ENCODE peak calls at places on chromosomes 6 and 20, in five cellular contexts. One of them, this sample, is unnamed.

GRCh38 chr6:125781307-125781868 is 9.4 kb upstream of the NCOA7 start:
- DNase-seq in H1: no peak
- DNase-seq in K562: no peak
- DNase-seq in HepG2: no peak
- DNase-seq in A549: peak; percentile 34
- DNase-seq in this sample: no peak

GRCh38 chr6:10237284-10238043 is 177.4 kb downstream of the TFAP2A start:
- DNase-seq in A549: peak; percentile 78
- DNase-seq in HepG2: no peak
- DNase-seq in K562: no peak
- DNase-seq in H1: no peak
- DNase-seq in this sample: no peak

GRCh38 chr20:61127311-61128044 is 124.6 kb upstream of the CDH4 start:
- DNase-seq in HepG2: no peak
- DNase-seq in H1: no peak
- DNase-seq in A549: peak; percentile 88
- DNase-seq in K562: no peak
- DNase-seq in this sample: no peak

GRCh38 chr6:25302677-25303128 is 23.5 kb downstream of the CARMIL1 start:
- DNase-seq in K562: no peak
- DNase-seq in H1: no peak
- DNase-seq in A549: peak; percentile 57
- DNase-seq in HepG2: no peak
- DNase-seq in this sample: no peak

GRCh38 chr6:108558372-108559096 is 2.2 kb upstream of the FOXO3 start:
- DNase-seq in HepG2: peak; percentile 94
- DNase-seq in K562: peak; percentile 84
- DNase-seq in A549: peak; percentile 99
- DNase-seq in H1: peak; percentile 94
- DNase-seq in this sample: peak; percentile 81

GRCh38 chr6:134848076-134848475 is 101.8 kb downstream of the ALDH8A1 start:
- DNase-seq in HepG2: no peak
- DNase-seq in A549: no peak
- DNase-seq in H1: no peak
- DNase-seq in K562: no peak
- DNase-seq in this sample: no peak

GRCh38 chr6:130026859-130027258 is 8.5 kb downstream of the L3MBTL3 start:
- DNase-seq in HepG2: no peak
- DNase-seq in K562: no peak
- DNase-seq in H1: no peak
- DNase-seq in A549: no peak
- DNase-seq in this sample: no peak

GRCh38 chr6:128070406-128070805 is 169.5 kb upstream of the THEMIS start:
- DNase-seq in HepG2: no peak
- DNase-seq in A549: no peak
- DNase-seq in H1: no peak
- DNase-seq in K562: no peak
- DNase-seq in this sample: no peak

GRCh38 chr6:16651871-16652270 is 109.4 kb downstream of the ATXN1 start:
- DNase-seq in K562: no peak
- DNase-seq in HepG2: no peak
- DNase-seq in A549: no peak
- DNase-seq in H1: no peak
- DNase-seq in this sample: no peak

GRCh38 chr20:2535711-2536561 is 437 bp upstream of the TMC2 start:
- DNase-seq in HepG2: no peak
- DNase-seq in A549: no peak
- DNase-seq in K562: no peak
- DNase-seq in H1: no peak
- DNase-seq in this sample: no peak

GRCh38 chr20:8587246-8587645 is 455.2 kb downstream of the PLCB1 start:
- DNase-seq in K562: no peak
- DNase-seq in H1: no peak
- DNase-seq in HepG2: no peak
- DNase-seq in A549: no peak
- DNase-seq in this sample: no peak

GRCh38 chr6:20408851-20409250 is 7.2 kb downstream of the E2F3 start:
- DNase-seq in HepG2: no peak
- DNase-seq in A549: no peak
- DNase-seq in K562: no peak
- DNase-seq in H1: no peak
- DNase-seq in this sample: no peak
- H3K4me3 ChIP-seq in HepG2: no peak overlapping the region
- H3K4me3 ChIP-seq in A549: no peak overlapping the region
- H3K4me3 ChIP-seq in K562: no peak overlapping the region
- H3K4me3 ChIP-seq in H1: no peak overlapping the region
- H3K4me3 ChIP-seq in this sample: peak overlapping the region; percentile 56

GRCh38 chr6:143507358-143508145 is 4.0 kb downstream of the FUCA2 start:
- DNase-seq in HepG2: no peak
- DNase-seq in K562: no peak
- DNase-seq in A549: no peak
- DNase-seq in H1: no peak
- DNase-seq in this sample: no peak

GRCh38 chr6:143515766-143516355 is 4.3 kb upstream of the FUCA2 start:
- DNase-seq in K562: no peak
- DNase-seq in A549: no peak
- DNase-seq in HepG2: no peak
- DNase-seq in H1: no peak
- DNase-seq in this sample: no peak

GRCh38 chr6:143513410-143513809 is 1.9 kb upstream of the FUCA2 start:
- DNase-seq in HepG2: peak; percentile 38
- DNase-seq in K562: peak; percentile 40
- DNase-seq in H1: no peak
- DNase-seq in A549: peak; percentile 18
- DNase-seq in this sample: no peak

GRCh38 chr6:143514996-143515760 is 3.7 kb upstream of the FUCA2 start:
- DNase-seq in H1: no peak
- DNase-seq in HepG2: no peak
- DNase-seq in A549: no peak
- DNase-seq in K562: no peak
- DNase-seq in this sample: no peak

GRCh38 chr6:143510991-143511891 is at the start of gene FUCA2:
- DNase-seq in K562: peak; percentile 93
- DNase-seq in A549: peak; percentile 84
- DNase-seq in HepG2: peak; percentile 87
- DNase-seq in H1: peak; percentile 70
- DNase-seq in this sample: peak; percentile 51
- TF ChIP-seq HDAC2 in K562: peak; percentile 79
- TF ChIP-seq HDAC2 in A549: no peak
- TF ChIP-seq HDAC2 in HepG2: peak; percentile 74
- TF ChIP-seq HDAC2 in H1: no peak
- TF ChIP-seq HDAC2 in this sample: no peak

GRCh38 chr6:100099189-100100074 is 105.4 kb upstream of the MCHR2 start:
- DNase-seq in K562: no peak
- DNase-seq in HepG2: peak; percentile 27
- DNase-seq in A549: peak; percentile 20
- DNase-seq in H1: no peak
- DNase-seq in this sample: no peak
- H3K4me3 ChIP-seq in K562: no peak overlapping the region
- H3K4me3 ChIP-seq in HepG2: no peak overlapping the region
- H3K4me3 ChIP-seq in A549: no peak overlapping the region
- H3K4me3 ChIP-seq in H1: no peak overlapping the region
- H3K4me3 ChIP-seq in this sample: no peak overlapping the region

DNA sequence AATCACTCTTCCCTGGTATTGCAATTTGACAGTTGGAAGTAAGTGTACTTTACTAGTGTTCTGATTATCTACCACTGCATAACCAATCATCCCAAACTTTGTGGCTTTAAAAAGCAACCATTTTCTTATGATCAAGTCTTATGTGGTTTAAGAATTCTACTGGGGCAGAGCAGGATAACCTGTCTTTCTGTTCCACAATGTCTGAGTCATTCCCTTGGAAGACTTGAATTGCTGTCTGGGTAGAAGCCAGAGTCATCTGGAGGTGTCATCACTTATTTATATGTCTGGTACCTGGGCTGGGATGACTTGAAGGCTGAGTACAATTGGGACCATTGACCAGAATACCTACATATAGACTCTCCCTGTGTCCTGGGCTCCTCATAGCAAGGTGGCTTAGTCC is 644.3 kb downstream of the HDGFL1 start:
- DNase-seq in H1: no peak
- DNase-seq in A549: no peak
- DNase-seq in HepG2: no peak
- DNase-seq in K562: no peak
- DNase-seq in this sample: no peak
- TF ChIP-seq HDAC2 in H1: no peak
- TF ChIP-seq HDAC2 in A549: no peak
- TF ChIP-seq HDAC2 in HepG2: no peak
- TF ChIP-seq HDAC2 in K562: no peak
- TF ChIP-seq HDAC2 in this sample: no peak

GRCh38 chr20:38083338-38084048 is 49.9 kb downstream of the RPRD1B start:
- DNase-seq in A549: no peak
- DNase-seq in H1: no peak
- DNase-seq in K562: no peak
- DNase-seq in HepG2: no peak
- DNase-seq in this sample: no peak

GRCh38 chr20:38082894-38083293 is 49.3 kb downstream of the RPRD1B start:
- DNase-seq in HepG2: peak; percentile 93
- DNase-seq in H1: no peak
- DNase-seq in K562: no peak
- DNase-seq in A549: no peak
- DNase-seq in this sample: no peak

GRCh38 chr20:38084425-38084951 is 50.9 kb downstream of the RPRD1B start:
- DNase-seq in HepG2: peak; percentile 79
- DNase-seq in H1: no peak
- DNase-seq in K562: no peak
- DNase-seq in A549: peak; percentile 29
- DNase-seq in this sample: no peak

GRCh38 chr20:38081575-38081974 is 48.0 kb downstream of the RPRD1B start:
- DNase-seq in K562: no peak
- DNase-seq in H1: no peak
- DNase-seq in A549: no peak
- DNase-seq in HepG2: no peak
- DNase-seq in this sample: no peak

GRCh38 chr20:38085031-38085430 is 51.5 kb downstream of the RPRD1B start:
- DNase-seq in HepG2: no peak
- DNase-seq in A549: no peak
- DNase-seq in K562: no peak
- DNase-seq in H1: no peak
- DNase-seq in this sample: no peak
- H3K4me3 ChIP-seq in HepG2: no peak overlapping the region
- H3K4me3 ChIP-seq in A549: no peak overlapping the region
- H3K4me3 ChIP-seq in K562: no peak overlapping the region
- H3K4me3 ChIP-seq in H1: no peak overlapping the region
- H3K4me3 ChIP-seq in this sample: no peak overlapping the region

DNA sequence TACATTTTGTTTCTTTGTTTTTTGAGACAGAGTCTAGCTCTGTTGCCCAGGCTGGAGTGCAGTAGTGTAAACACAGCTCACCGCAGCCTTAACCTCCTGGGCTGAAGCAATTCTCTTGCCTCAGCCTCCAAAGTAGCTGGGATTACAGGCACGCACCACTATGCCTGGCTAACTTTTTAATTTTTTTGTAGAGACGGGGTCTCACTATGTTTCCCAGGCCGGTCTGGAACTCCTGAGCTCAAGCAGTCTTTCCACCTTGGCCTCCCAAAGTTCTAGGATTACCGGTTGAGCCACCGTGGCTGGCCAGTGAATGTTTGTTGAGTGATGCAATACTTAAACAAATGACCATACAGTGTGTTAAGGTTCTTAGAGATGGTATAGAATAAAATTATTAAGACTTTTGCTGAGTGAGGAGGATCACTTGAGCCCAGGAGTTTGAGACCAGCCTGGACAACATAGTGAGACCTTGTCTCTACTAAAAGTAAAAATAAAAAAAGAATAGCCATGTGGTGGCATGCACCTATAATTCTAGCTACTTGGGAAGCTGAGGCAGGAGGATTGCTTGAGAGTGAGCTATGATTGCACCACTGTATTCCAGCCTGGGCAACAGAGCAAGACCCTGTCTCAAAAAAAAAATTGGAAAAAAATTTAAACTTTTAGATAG is 13.4 kb downstream of the CEP250 start:
- DNase-seq in HepG2: peak; percentile 87
- DNase-seq in A549: no peak
- DNase-seq in K562: no peak
- DNase-seq in H1: no peak
- DNase-seq in this sample: no peak
- TF ChIP-seq HDAC2 in HepG2: peak; percentile 80
- TF ChIP-seq HDAC2 in A549: no peak
- TF ChIP-seq HDAC2 in K562: no peak
- TF ChIP-seq HDAC2 in H1: no peak
- TF ChIP-seq HDAC2 in this sample: no peak